ENCODE peak calls at places on chromosomes 3 and 15, in four cellular contexts. F is iris pigment epithelial cell, A is left lobe of liver, V is transverse colon. P is an unnamed sample.

GRCh38 chr3:73503781-73504180 is 121.0 kb downstream of the PDZRN3 start:
- DNase-seq in F (peak), V (no peak), A (no peak), P (peak)

GRCh38 chr3:108125550-108126071 is 34.8 kb upstream of the CD47 start:
- DNase-seq in A (no peak), F (no peak), V (peak), P (no peak)

GRCh38 chr3:2635511-2635910 is 474.7 kb downstream of the IL5RA start:
- DNase-seq in F (no peak), V (no peak), A (no peak), P (no peak)

GRCh38 chr15:38531509-38531908 is 33.1 kb downstream of the RASGRP1 start:
- DNase-seq in A (no peak), V (no peak), F (peak), P (no peak)

GRCh38 chr3:34298668-34299067 is 500.2 kb downstream of the PDCD6IP start:
- DNase-seq in A (no peak), F (no peak), V (no peak), P (no peak)

GRCh38 chr15:65519781-65520299 is 2.4 kb upstream of the DPP8 start:
- DNase-seq in V (no peak), F (no peak), A (no peak), P (no peak)

GRCh38 chr3:58837863-58838255 is 171.3 kb upstream of the FAM3D start:
- DNase-seq in F (no peak), A (no peak), V (no peak), P (no peak)

GRCh38 chr15:87579537-87579936 is 677.0 kb downstream of the NTRK3 start:
- DNase-seq in A (no peak), V (no peak), F (no peak), P (no peak)

GRCh38 chr3:69353492-69353891 is 32.4 kb downstream of the FRMD4B start:
- DNase-seq in A (no peak), V (no peak), F (no peak), P (no peak)

GRCh38 chr3:39965997-39966396 is 156.6 kb downstream of the MYRIP start:
- DNase-seq in F (no peak), A (no peak), V (no peak), P (peak)

GRCh38 chr15:97425596-97425995 is 534.9 kb upstream of the ARRDC4 start:
- DNase-seq in V (no peak), A (no peak), F (no peak), P (no peak)

P was measured in fibroblast of the aortic adventitia.